ENCODE peak calls at places on chromosomes 16 and 17, in nine cellular contexts. Q, A, E, J, D, Z, C, U and P are unnamed samples.

GRCh38 chr16:2810651-2811050 is 6.4 kb upstream of the PRSS21 start:
- DNase-seq in D (no peak), Z (no peak), J (no peak), E (no peak), U (no peak), C (no peak), A (no peak), Q (no peak), P (peak)

GRCh38 chr17:28734712-28735241 is 6.2 kb downstream of the NEK8 start:
- DNase-seq in Q (no peak), C (no peak), J (no peak), D (no peak), Z (no peak), A (no peak), U (no peak), E (no peak), P (no peak)

GRCh38 chr17:32931686-32932085 is 3.7 kb downstream of the TMEM98 start:
- DNase-seq in A (no peak), J (no peak), D (no peak), E (no peak), Z (no peak), C (no peak), U (no peak), Q (no peak), P (no peak)

GRCh38 chr17:39755550-39756375 is 18.0 kb downstream of the GRB7 start:
- DNase-seq in U (no peak), Z (no peak), Q (peak), J (no peak), E (peak), D (no peak), A (no peak), C (no peak), P (no peak)

GRCh38 chr16:66357523-66357928 is 9.0 kb upstream of the CDH5 start:
- DNase-seq in Q (peak), U (no peak), J (peak), A (no peak), E (no peak), C (peak), Z (peak), D (no peak), P (no peak)

GRCh38 chr17:45733781-45734180 is 50.3 kb upstream of the CRHR1 start:
- DNase-seq in D (no peak), U (no peak), Z (no peak), Q (no peak), C (no peak), A (no peak), E (no peak), J (no peak), P (no peak)

GRCh38 chr17:77418609-77419008 is 277.8 kb downstream of the SEC14L1 start:
- DNase-seq in E (no peak), J (no peak), A (no peak), U (no peak), Q (no peak), C (no peak), D (no peak), Z (no peak), P (no peak)

GRCh38 chr16:50625374-50625773 is 55.7 kb downstream of the SNX20 start:
- DNase-seq in U (no peak), Z (no peak), Q (no peak), A (no peak), C (no peak), J (no peak), D (no peak), E (no peak), P (no peak)

GRCh38 chr16:59886021-59886420 is 1151.9 kb upstream of the GOT2 start:
- DNase-seq in D (peak), A (peak), E (no peak), J (peak), Z (peak), C (no peak), U (no peak), Q (peak), P (no peak)

GRCh38 chr17:40071720-40072480 is 9.1 kb downstream of the THRA start:
- DNase-seq in Q (peak), C (peak), A (peak), J (peak), E (no peak), D (peak), Z (peak), U (no peak), P (peak)

GRCh38 chr17:44898768-44899073 is 524 bp downstream of the EFTUD2 start:
- DNase-seq in D (no peak), E (no peak), U (no peak), Z (no peak), A (no peak), Q (peak), J (no peak), C (no peak), P (no peak)

GRCh38 chr17:59565171-59565958 is at the start of gene DHX40:
- DNase-seq in J (peak), Q (peak), D (peak), E (peak), C (peak), Z (peak), U (peak), A (peak), P (peak)

GRCh38 chr16:28546626-28547025 is 7.1 kb upstream of the SGF29 start:
- DNase-seq in A (no peak), E (no peak), J (no peak), C (no peak), Z (no peak), Q (no peak), U (no peak), D (no peak), P (no peak)

GRCh38 chr17:28443901-28444638 is 29.4 kb upstream of the SLC13A2 start:
- DNase-seq in Z (no peak), E (no peak), U (no peak), D (no peak), J (no peak), Q (no peak), A (no peak), C (no peak), P (peak)

GRCh38 chr17:39618252-39618913 is 8.4 kb upstream of the PPP1R1B start:
- DNase-seq in Z (no peak), D (no peak), A (no peak), J (no peak), C (no peak), E (no peak), Q (no peak), U (no peak), P (no peak)

GRCh38 chr16:799948-800833 is at the start of gene GNG13:
- DNase-seq in Q (no peak), U (no peak), J (no peak), D (no peak), A (no peak), C (no peak), Z (no peak), E (no peak), P (no peak)

GRCh38 chr16:57028086-57028485 is 38.7 kb downstream of the NLRC5 start:
- DNase-seq in J (no peak), Q (no peak), E (no peak), U (no peak), A (no peak), D (no peak), C (no peak), Z (no peak), P (no peak)

GRCh38 chr16:63361032-63361624 is 1324.9 kb upstream of the CDH8 start:
- DNase-seq in A (no peak), Z (no peak), D (no peak), C (peak), U (no peak), J (no peak), E (no peak), Q (peak), P (no peak)

GRCh38 chr17:34633351-34633750 is 54.0 kb downstream of the TMEM132E start:
- DNase-seq in U (no peak), Z (no peak), C (no peak), A (no peak), D (no peak), E (no peak), J (no peak), Q (no peak), P (no peak)

GRCh38 chr16:87948119-87948545 is 3.1 kb upstream of the BANP start:
- DNase-seq in Q (no peak), D (no peak), U (no peak), A (no peak), J (no peak), E (no peak), C (no peak), Z (no peak), P (no peak)
- H3K4me3 ChIP-seq in Q (no peak), D (no peak), U (no peak), A (no peak), J (no peak), E (no peak), C (no peak), Z (no peak), P (no peak)

GRCh38 chr17:2749784-2750181 is 331 bp upstream of the CCDC92B start:
- DNase-seq in U (no peak), Q (peak), J (peak), A (peak), E (peak), C (peak), Z (peak), D (peak), P (peak)
- H3K4me3 ChIP-seq in U (no peak), Q (no peak), J (no peak), A (no peak), E (no peak), C (no peak), Z (no peak), D (peak), P (no peak)

DNA sequence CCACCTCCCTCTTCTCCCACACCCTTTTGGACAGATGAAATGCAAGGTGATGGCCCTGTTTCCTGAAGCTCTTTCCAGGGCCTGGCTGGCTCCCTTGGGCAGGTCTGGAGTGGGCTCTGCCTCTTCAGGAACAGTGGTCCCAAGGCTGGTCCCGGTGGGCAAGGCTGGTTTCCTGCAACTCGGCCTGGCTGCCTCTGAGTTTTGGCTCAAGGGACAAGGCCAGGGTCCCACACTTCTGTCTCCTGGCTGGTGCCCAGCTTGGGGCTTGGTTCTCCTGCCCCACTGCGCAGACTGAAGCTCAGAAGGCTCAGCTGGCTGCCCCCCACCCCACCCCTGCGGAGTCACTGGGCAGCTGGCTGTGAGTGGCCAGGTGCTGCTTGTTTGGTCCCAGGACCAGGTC is 3.8 kb upstream of the ACTG1 start:
- DNase-seq in D (no peak), Z (no peak), E (no peak), U (no peak), C (peak), Q (no peak), J (peak), A (peak), P (peak)
- H3K4me3 ChIP-seq in D (peak), Z (peak), E (no peak), U (peak), C (no peak), Q (peak), J (peak), A (peak), P (no peak)

GRCh38 chr16:88698694-88699045 is 7.5 kb downstream of the RNF166 start:
- DNase-seq in Q (no peak), D (no peak), Z (no peak), U (no peak), E (no peak), C (no peak), A (no peak), J (no peak), P (no peak)

GRCh38 chr16:88697831-88698693 is 8.1 kb downstream of the RNF166 start:
- DNase-seq in Z (no peak), A (no peak), J (no peak), Q (no peak), C (no peak), D (no peak), U (no peak), E (no peak), P (no peak)

GRCh38 chr16:88700322-88700635 is 5.9 kb downstream of the RNF166 start:
- DNase-seq in E (no peak), D (no peak), J (no peak), Z (no peak), U (no peak), C (no peak), A (no peak), Q (no peak), P (no peak)

GRCh38 chr16:88700636-88701482 is 5.3 kb downstream of the RNF166 start:
- DNase-seq in A (peak), E (peak), Z (peak), D (peak), U (no peak), C (peak), Q (peak), J (peak), P (peak)

GRCh38 chr16:88699180-88699579 is 7.0 kb downstream of the RNF166 start:
- DNase-seq in E (no peak), D (no peak), J (no peak), Z (no peak), U (no peak), Q (no peak), A (no peak), C (no peak), P (no peak)
- H3K4me3 ChIP-seq in E (peak), D (no peak), J (no peak), Z (no peak), U (no peak), Q (no peak), A (no peak), C (no peak), P (no peak)